ENCODE peak calls at places on chromosomes 3 and 15, in five cellular contexts. One of them, this sample, is unnamed.

GRCh38 chr3:73623996-73624362 is 762 bp downstream of the PDZRN3 start:
- DNase-seq in NB4: no peak
- DNase-seq in psoas muscle: peak; percentile 87
- DNase-seq in right atrium auricular region: no peak
- DNase-seq in A549: no peak
- DNase-seq in this sample: peak; percentile 74

GRCh38 chr3:5304789-5305680 is 117.5 kb downstream of the EDEM1 start:
- DNase-seq in A549: peak; percentile 41
- DNase-seq in psoas muscle: no peak
- DNase-seq in right atrium auricular region: no peak
- DNase-seq in NB4: peak; percentile 64
- DNase-seq in this sample: peak; percentile 67

GRCh38 chr3:79968418-79968817 is 200.6 kb upstream of the ROBO1 start:
- DNase-seq in psoas muscle: no peak
- DNase-seq in A549: no peak
- DNase-seq in NB4: no peak
- DNase-seq in right atrium auricular region: no peak
- DNase-seq in this sample: no peak

GRCh38 chr15:60673918-60674558 is 195.1 kb upstream of the ICE2 start:
- DNase-seq in psoas muscle: peak; percentile 59
- DNase-seq in right atrium auricular region: peak; percentile 75
- DNase-seq in A549: peak; percentile 42
- DNase-seq in NB4: peak; percentile 43
- DNase-seq in this sample: peak; percentile 90

GRCh38 chr3:354433-354832 is 157.9 kb downstream of the CHL1 start:
- DNase-seq in NB4: peak; percentile 55
- DNase-seq in psoas muscle: no peak
- DNase-seq in A549: peak; percentile 15
- DNase-seq in right atrium auricular region: no peak
- DNase-seq in this sample: peak; percentile 47

GRCh38 chr3:111545349-111545748 is 3.4 kb downstream of the CD96 start:
- DNase-seq in NB4: no peak
- DNase-seq in psoas muscle: no peak
- DNase-seq in A549: no peak
- DNase-seq in right atrium auricular region: no peak
- DNase-seq in this sample: no peak

GRCh38 chr3:101890716-101891115 is 41.4 kb downstream of the NFKBIZ start:
- DNase-seq in A549: no peak
- DNase-seq in NB4: no peak
- DNase-seq in right atrium auricular region: no peak
- DNase-seq in psoas muscle: no peak
- DNase-seq in this sample: peak; percentile 52

GRCh38 chr3:48306860-48307530 is 26.5 kb downstream of the SPINK8 start:
- DNase-seq in NB4: peak; percentile 58
- DNase-seq in right atrium auricular region: no peak
- DNase-seq in psoas muscle: no peak
- DNase-seq in A549: no peak
- DNase-seq in this sample: no peak

GRCh38 chr3:118504906-118505305 is 529.7 kb downstream of the IGSF11 start:
- DNase-seq in right atrium auricular region: no peak
- DNase-seq in A549: no peak
- DNase-seq in NB4: no peak
- DNase-seq in psoas muscle: no peak
- DNase-seq in this sample: no peak

GRCh38 chr3:22115581-22115980 is 364.6 kb upstream of the ZNF385D start:
- DNase-seq in psoas muscle: no peak
- DNase-seq in A549: no peak
- DNase-seq in right atrium auricular region: no peak
- DNase-seq in NB4: no peak
- DNase-seq in this sample: peak; percentile 62

GRCh38 chr3:194095464-194095863 is 40.5 kb upstream of the HES1 start:
- DNase-seq in psoas muscle: peak; percentile 64
- DNase-seq in right atrium auricular region: no peak
- DNase-seq in A549: no peak
- DNase-seq in NB4: no peak
- DNase-seq in this sample: no peak

GRCh38 chr3:38205472-38205805 is 40.1 kb downstream of the OXSR1 start:
- DNase-seq in NB4: peak; percentile 12
- DNase-seq in psoas muscle: no peak
- DNase-seq in right atrium auricular region: no peak
- DNase-seq in A549: no peak
- DNase-seq in this sample: no peak

GRCh38 chr3:105402287-105402801 is 35.6 kb downstream of the ALCAM start:
- DNase-seq in psoas muscle: no peak
- DNase-seq in right atrium auricular region: no peak
- DNase-seq in A549: peak; percentile 38
- DNase-seq in NB4: no peak
- DNase-seq in this sample: peak; percentile 77

GRCh38 chr3:15659254-15659975 is 57.9 kb downstream of the BTD start:
- DNase-seq in A549: no peak
- DNase-seq in psoas muscle: no peak
- DNase-seq in right atrium auricular region: no peak
- DNase-seq in NB4: no peak
- DNase-seq in this sample: peak; percentile 39

GRCh38 chr15:75112848-75113492 is 88.7 kb upstream of the C15orf39 start:
- DNase-seq in NB4: peak; percentile 35
- DNase-seq in psoas muscle: no peak
- DNase-seq in right atrium auricular region: no peak
- DNase-seq in A549: no peak
- DNase-seq in this sample: no peak

GRCh38 chr15:54504695-54505094 is 526.5 kb downstream of the UNC13C start:
- DNase-seq in A549: no peak
- DNase-seq in right atrium auricular region: no peak
- DNase-seq in NB4: no peak
- DNase-seq in psoas muscle: no peak
- DNase-seq in this sample: no peak

GRCh38 chr3:71131893-71132314 is 451.6 kb downstream of the FOXP1 start:
- DNase-seq in right atrium auricular region: no peak
- DNase-seq in psoas muscle: no peak
- DNase-seq in NB4: no peak
- DNase-seq in A549: no peak
- DNase-seq in this sample: no peak

GRCh38 chr3:156750874-156751245 is 75.3 kb upstream of the LEKR1 start:
- DNase-seq in right atrium auricular region: no peak
- DNase-seq in A549: no peak
- DNase-seq in psoas muscle: no peak
- DNase-seq in NB4: peak; percentile 54
- DNase-seq in this sample: peak; percentile 48

GRCh38 chr3:190375671-190376070 is 12.3 kb upstream of the CLDN16 start:
- DNase-seq in right atrium auricular region: no peak
- DNase-seq in psoas muscle: no peak
- DNase-seq in NB4: no peak
- DNase-seq in A549: no peak
- DNase-seq in this sample: no peak

GRCh38 chr3:55180161-55180560 is 252.3 kb upstream of the LRTM1 start:
- DNase-seq in NB4: no peak
- DNase-seq in A549: no peak
- DNase-seq in right atrium auricular region: no peak
- DNase-seq in psoas muscle: no peak
- DNase-seq in this sample: no peak

GRCh38 chr3:128794788-128795649 is 69.0 kb downstream of the RAB7A start:
- DNase-seq in A549: peak; percentile 69
- DNase-seq in right atrium auricular region: peak; percentile 72
- DNase-seq in NB4: peak; percentile 73
- DNase-seq in psoas muscle: peak; percentile 65
- DNase-seq in this sample: peak; percentile 79

DNA sequence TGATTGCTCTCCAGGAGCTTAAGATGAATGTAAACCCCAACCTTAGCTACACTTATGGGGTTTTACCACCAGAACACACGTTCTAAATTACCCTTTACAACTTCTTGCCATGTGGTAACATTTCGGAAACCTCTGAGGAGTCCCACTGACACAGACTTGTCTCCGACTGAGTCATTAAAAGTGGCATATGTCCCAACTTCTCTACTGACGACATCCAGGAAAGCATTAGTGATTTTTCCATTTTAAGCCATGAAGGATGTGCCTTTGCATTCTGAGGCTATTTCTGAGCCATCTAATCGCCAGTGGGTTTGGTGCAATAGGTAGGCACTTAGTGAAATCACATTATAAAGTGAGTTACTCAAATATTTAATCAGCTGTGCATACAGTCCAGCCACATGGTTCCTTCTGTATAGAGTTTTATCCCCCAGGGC is 32.4 kb downstream of the C2CD4A start:
- DNase-seq in A549: no peak
- DNase-seq in NB4: peak; percentile 14
- DNase-seq in right atrium auricular region: no peak
- DNase-seq in psoas muscle: no peak
- DNase-seq in this sample: peak; percentile 37
- H3K4me3 ChIP-seq in A549: no peak overlapping the region
- H3K4me3 ChIP-seq in NB4: no peak overlapping the region
- H3K4me3 ChIP-seq in right atrium auricular region: no peak overlapping the region
- H3K4me3 ChIP-seq in psoas muscle: peak overlapping the region; percentile 21
- H3K4me3 ChIP-seq in this sample: no peak overlapping the region

GRCh38 chr15:81182746-81183402 is 13.8 kb upstream of the IL16 start:
- DNase-seq in NB4: no peak
- DNase-seq in A549: no peak
- DNase-seq in psoas muscle: no peak
- DNase-seq in right atrium auricular region: no peak
- DNase-seq in this sample: no peak
- TF ChIP-seq CTCF in NB4: no peak
- TF ChIP-seq CTCF in A549: no peak
- TF ChIP-seq CTCF in psoas muscle: no peak
- TF ChIP-seq CTCF in right atrium auricular region: no peak
- TF ChIP-seq CTCF in this sample: peak; percentile 36

GRCh38 chr15:40825661-40826088 is 2.8 kb downstream of the PPP1R14D start:
- DNase-seq in right atrium auricular region: no peak
- DNase-seq in NB4: no peak
- DNase-seq in A549: no peak
- DNase-seq in psoas muscle: no peak
- DNase-seq in this sample: peak; percentile 78
- H3K4me3 ChIP-seq in right atrium auricular region: no peak overlapping the region
- H3K4me3 ChIP-seq in NB4: no peak overlapping the region
- H3K4me3 ChIP-seq in A549: no peak overlapping the region
- H3K4me3 ChIP-seq in psoas muscle: no peak overlapping the region
- H3K4me3 ChIP-seq in this sample: no peak overlapping the region

DNA sequence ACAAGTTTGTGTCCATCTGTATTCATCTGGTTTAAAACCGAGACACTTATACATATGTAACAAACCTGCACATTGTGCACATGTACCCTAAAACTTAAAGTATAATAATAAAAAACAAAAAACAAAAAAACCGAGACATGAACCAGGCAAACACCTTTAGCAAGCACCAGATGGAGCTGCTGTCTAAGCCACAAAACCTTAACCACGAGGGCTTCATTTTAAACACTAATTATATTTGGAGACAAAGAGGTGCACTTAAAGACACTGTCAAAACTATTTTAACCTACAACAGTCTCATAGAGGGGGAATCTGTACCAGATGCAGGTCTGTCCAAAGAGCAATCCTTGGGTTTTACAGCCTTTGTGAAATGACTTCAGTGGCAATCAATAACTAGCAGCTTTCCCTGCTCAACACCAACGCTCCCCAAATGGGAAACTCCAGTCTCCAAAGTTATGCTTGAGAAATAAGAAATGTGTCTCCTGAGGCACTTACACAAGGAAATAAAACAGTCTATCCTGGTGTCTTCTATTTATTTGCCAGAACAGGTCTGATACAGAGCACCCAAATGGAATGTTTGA is 115.7 kb upstream of the TSPAN3 start:
- DNase-seq in right atrium auricular region: no peak
- DNase-seq in psoas muscle: no peak
- DNase-seq in A549: no peak
- DNase-seq in NB4: peak; percentile 45
- DNase-seq in this sample: peak; percentile 81
- TF ChIP-seq CTCF in right atrium auricular region: peak; percentile 30
- TF ChIP-seq CTCF in psoas muscle: peak; percentile 50
- TF ChIP-seq CTCF in A549: peak; percentile 63
- TF ChIP-seq CTCF in NB4: peak; percentile 21
- TF ChIP-seq CTCF in this sample: peak; percentile 79

GRCh38 chr3:42610978-42611377 is 10.5 kb downstream of the NKTR start:
- DNase-seq in A549: no peak
- DNase-seq in psoas muscle: no peak
- DNase-seq in NB4: no peak
- DNase-seq in right atrium auricular region: no peak
- DNase-seq in this sample: no peak

GRCh38 chr3:42605550-42606173 is 5.2 kb downstream of the NKTR start:
- DNase-seq in A549: no peak
- DNase-seq in right atrium auricular region: no peak
- DNase-seq in NB4: no peak
- DNase-seq in psoas muscle: no peak
- DNase-seq in this sample: no peak

GRCh38 chr3:42612928-42613327 is 12.4 kb downstream of the NKTR start:
- DNase-seq in psoas muscle: no peak
- DNase-seq in NB4: peak; percentile 2
- DNase-seq in right atrium auricular region: no peak
- DNase-seq in A549: no peak
- DNase-seq in this sample: no peak

GRCh38 chr3:42612147-42612680 is 11.7 kb downstream of the NKTR start:
- DNase-seq in psoas muscle: no peak
- DNase-seq in right atrium auricular region: no peak
- DNase-seq in NB4: no peak
- DNase-seq in A549: no peak
- DNase-seq in this sample: no peak

GRCh38 chr3:42608586-42608985 is 8.1 kb downstream of the NKTR start:
- DNase-seq in psoas muscle: no peak
- DNase-seq in right atrium auricular region: no peak
- DNase-seq in A549: no peak
- DNase-seq in NB4: no peak
- DNase-seq in this sample: peak; percentile 47
- H3K4me3 ChIP-seq in psoas muscle: no peak overlapping the region
- H3K4me3 ChIP-seq in right atrium auricular region: no peak overlapping the region
- H3K4me3 ChIP-seq in A549: no peak overlapping the region
- H3K4me3 ChIP-seq in NB4: no peak overlapping the region
- H3K4me3 ChIP-seq in this sample: no peak overlapping the region

This sample was measured in choroid plexus epithelial cell.